ENCODE peak calls at places on chromosomes 11 and 22, in ten cellular contexts. Q is neural crest cell, O is COLO829, H is psoas muscle, C is transverse colon, V is chondrocyte, G is AG10803, W is amygdala, R is gastrocnemius medialis, L is cardiac muscle cell. E is an unnamed sample.

GRCh38 chr22:23065495-23066122 is 4.7 kb upstream of the GNAZ start:
- DNase-seq in O (no peak), H (peak; percentile 12), R (no peak), V (peak; percentile 60), C (no peak), G (no peak), L (no peak), Q (no peak), W (no peak), E (no peak)

GRCh38 chr11:43736502-43737193 is 56.1 kb downstream of the HSD17B12 start:
- DNase-seq in O (peak; percentile 71), V (no peak), C (no peak), G (peak; percentile 64), H (no peak), L (peak; percentile 75), Q (no peak), R (no peak), W (no peak), E (no peak)

GRCh38 chr11:69537126-69537525 is 55.7 kb downstream of the LINC01488 start:
- DNase-seq in W (no peak), R (no peak), V (peak; percentile 72), H (no peak), L (no peak), O (no peak), G (no peak), Q (no peak), C (no peak), E (no peak)

GRCh38 chr11:69471329-69472052 is 10.0 kb upstream of the LINC01488 start:
- DNase-seq in G (peak; percentile 18), W (no peak), O (peak; percentile 85), R (no peak), H (no peak), V (peak; percentile 42), C (no peak), Q (peak; percentile 46), L (peak; percentile 63), E (no peak)

GRCh38 chr11:116649268-116649667 is 123.5 kb downstream of the BUD13 start:
- DNase-seq in W (no peak), C (no peak), H (no peak), R (no peak), V (no peak), G (no peak), Q (no peak), O (no peak), L (no peak), E (no peak)

GRCh38 chr11:35949242-35949641 is 5.4 kb downstream of the LDLRAD3 start:
- DNase-seq in O (no peak), V (no peak), H (no peak), L (no peak), C (no peak), W (no peak), G (no peak), Q (no peak), R (no peak), E (no peak)

GRCh38 chr11:11338304-11338703 is 14.7 kb downstream of the CSNK2A3 start:
- DNase-seq in V (no peak), L (no peak), Q (no peak), W (no peak), O (no peak), G (no peak), R (no peak), C (no peak), H (no peak), E (no peak)

GRCh38 chr11:83054904-83055380 is 16.8 kb downstream of the RAB30 start:
- DNase-seq in O (no peak), Q (no peak), H (no peak), R (no peak), C (no peak), L (no peak), W (no peak), V (no peak), G (no peak), E (no peak)

GRCh38 chr22:18962308-18962635 is 26.2 kb upstream of the PRODH start:
- DNase-seq in C (no peak), O (no peak), G (no peak), W (no peak), H (peak; percentile 14), V (no peak), L (no peak), Q (no peak), R (no peak), E (no peak)

GRCh38 chr22:42844756-42845155 is 12.3 kb downstream of the ARFGAP3 start:
- DNase-seq in R (no peak), L (peak; percentile 5), W (no peak), Q (no peak), G (no peak), O (peak; percentile 79), V (no peak), C (no peak), H (no peak), E (no peak)

GRCh38 chr11:44617671-44618461 is 52.4 kb downstream of the CD82 start:
- DNase-seq in O (no peak), G (no peak), Q (no peak), H (no peak), W (no peak), L (no peak), V (peak; percentile 80), R (peak; percentile 10), C (peak; percentile 6), E (no peak)

GRCh38 chr11:120117991-120118390 is 19.9 kb downstream of the TRIM29 start:
- DNase-seq in H (no peak), L (no peak), C (no peak), W (no peak), G (no peak), Q (no peak), V (no peak), O (no peak), R (no peak), E (no peak)

GRCh38 chr11:130620566-130620965 is 172.1 kb downstream of the ADAMTS15 start:
- DNase-seq in O (no peak), H (no peak), G (no peak), L (no peak), R (no peak), V (no peak), C (no peak), W (no peak), Q (no peak), E (no peak)

GRCh38 chr22:44889233-44889878 is 120.4 kb downstream of the PHF21B start:
- DNase-seq in W (no peak), C (no peak), Q (no peak), R (no peak), G (no peak), V (no peak), L (no peak), H (no peak), O (peak; percentile 42), E (no peak)

GRCh38 chr22:24592144-24592845 is 578 bp downstream of the LRRC75B start:
- DNase-seq in O (no peak), W (no peak), H (no peak), Q (peak; percentile 29), R (no peak), C (peak; percentile 38), G (peak; percentile 30), V (no peak), L (peak; percentile 28), E (peak; percentile 38)

GRCh38 chr11:130726234-130726559 is 190.1 kb downstream of the SNX19 start:
- DNase-seq in R (peak; percentile 19), G (peak; percentile 50), V (no peak), H (peak; percentile 65), W (no peak), O (peak; percentile 13), L (peak; percentile 78), Q (no peak), C (peak; percentile 13), E (no peak)

GRCh38 chr11:45021692-45022130 is 71.0 kb upstream of the TP53I11 start:
- DNase-seq in V (no peak), C (peak; percentile 24), W (no peak), G (peak; percentile 53), H (peak; percentile 93), R (peak; percentile 94), O (no peak), Q (no peak), L (peak; percentile 81), E (no peak)

GRCh38 chr22:44151661-44152060 is 29.1 kb upstream of the PARVG start:
- DNase-seq in O (peak; percentile 42), W (no peak), Q (no peak), V (no peak), R (no peak), G (peak; percentile 82), H (no peak), L (peak; percentile 94), C (no peak), E (no peak)

GRCh38 chr11:122717264-122717867 is 61.8 kb downstream of the UBASH3B start:
- DNase-seq in C (peak; percentile 64), L (no peak), Q (no peak), O (no peak), V (no peak), G (no peak), H (no peak), R (no peak), W (no peak), E (no peak)

GRCh38 chr11:126391286-126391954 is 35.9 kb downstream of the ST3GAL4 start:
- DNase-seq in Q (no peak), C (no peak), V (no peak), R (no peak), W (no peak), G (no peak), H (no peak), L (no peak), O (no peak), E (no peak)

GRCh38 chr11:7485136-7485853 is at the start of gene OLFML1:
- DNase-seq in R (peak; percentile 14), H (no peak), G (peak; percentile 31), L (peak; percentile 39), Q (no peak), W (no peak), V (no peak), C (no peak), O (no peak), E (no peak)

GRCh38 chr11:5818245-5818865 is 9.6 kb downstream of the OR52N2 start:
- DNase-seq in L (no peak), C (no peak), O (no peak), V (no peak), R (no peak), H (no peak), Q (no peak), W (no peak), G (no peak), E (no peak)

GRCh38 chr11:130774703-130775102 is 141.6 kb downstream of the SNX19 start:
- DNase-seq in L (no peak), H (no peak), C (no peak), W (no peak), G (no peak), Q (no peak), O (no peak), V (no peak), R (no peak), E (no peak)

GRCh38 chr11:133817449-133817848 is 27.9 kb downstream of the SPATA19 start:
- DNase-seq in H (no peak), C (no peak), W (no peak), O (no peak), Q (no peak), V (no peak), G (no peak), R (no peak), L (no peak), E (no peak)

GRCh38 chr11:86874314-86875056 is 74.1 kb downstream of the PRSS23 start:
- DNase-seq in R (no peak), W (no peak), O (no peak), Q (no peak), H (no peak), C (no peak), G (peak; percentile 38), V (no peak), L (no peak), E (no peak)

GRCh38 chr11:61918251-61919112 is 1.1 kb upstream of the RAB3IL1 start:
- DNase-seq in W (no peak), O (no peak), G (peak; percentile 66), L (peak; percentile 55), Q (no peak), H (peak; percentile 78), R (peak; percentile 38), C (no peak), V (no peak), E (peak; percentile 25)

GRCh38 chr11:96335389-96335788 is 7.6 kb downstream of the MAML2 start:
- DNase-seq in O (no peak), V (no peak), W (no peak), C (no peak), Q (no peak), H (no peak), G (no peak), L (peak; percentile 42), R (no peak), E (no peak)